ENCODE peak calls at places on chromosomes 6 and 20, in ten cellular contexts. One of them, this sample, is unnamed.

GRCh38 chr6:1715336-1715735 is 105.6 kb downstream of the FOXC1 start:
- DNase-seq in AG04450: no peak
- DNase-seq in heart left ventricle: no peak
- DNase-seq in activated effector memory CD4-positive, alpha-beta T cell treated with anti-CD3 and anti-CD28 coated beads, Interleukin-2, amount 50 U/mL, for 16 hours: no peak
- DNase-seq in stimulated activated CD4-positive, alpha-beta T cell treated with anti-CD3 and anti-CD28 coated beads, Interleukin-12 subunit alpha, Interleukin-12 subunit beta, amount 100 ng/mL, for 48 hours: no peak
- DNase-seq in stimulated activated CD8-positive, alpha-beta memory T cell treated with anti-CD3 and anti-CD28 coated beads, Interleukin-4, amount 100 ng/mL, for 24 hours: no peak
- DNase-seq in RWPE1: no peak
- DNase-seq in colonic mucosa: no peak
- DNase-seq in EL: no peak
- DNase-seq in NCI-H774: no peak
- DNase-seq in this sample: no peak

GRCh38 chr6:14517536-14518105 is 400.0 kb downstream of the CD83 start:
- DNase-seq in AG04450: no peak
- DNase-seq in heart left ventricle: no peak
- DNase-seq in NCI-H774: no peak
- DNase-seq in colonic mucosa: no peak
- DNase-seq in EL: no peak
- DNase-seq in activated effector memory CD4-positive, alpha-beta T cell treated with anti-CD3 and anti-CD28 coated beads, Interleukin-2, amount 50 U/mL, for 16 hours: no peak
- DNase-seq in RWPE1: no peak
- DNase-seq in stimulated activated CD4-positive, alpha-beta T cell treated with anti-CD3 and anti-CD28 coated beads, Interleukin-12 subunit alpha, Interleukin-12 subunit beta, amount 100 ng/mL, for 48 hours: no peak
- DNase-seq in stimulated activated CD8-positive, alpha-beta memory T cell treated with anti-CD3 and anti-CD28 coated beads, Interleukin-4, amount 100 ng/mL, for 24 hours: no peak
- DNase-seq in this sample: no peak

GRCh38 chr6:2378891-2379652 is 133.7 kb upstream of the GMDS start:
- DNase-seq in AG04450: no peak
- DNase-seq in stimulated activated CD8-positive, alpha-beta memory T cell treated with anti-CD3 and anti-CD28 coated beads, Interleukin-4, amount 100 ng/mL, for 24 hours: no peak
- DNase-seq in colonic mucosa: no peak
- DNase-seq in activated effector memory CD4-positive, alpha-beta T cell treated with anti-CD3 and anti-CD28 coated beads, Interleukin-2, amount 50 U/mL, for 16 hours: no peak
- DNase-seq in heart left ventricle: no peak
- DNase-seq in stimulated activated CD4-positive, alpha-beta T cell treated with anti-CD3 and anti-CD28 coated beads, Interleukin-12 subunit alpha, Interleukin-12 subunit beta, amount 100 ng/mL, for 48 hours: no peak
- DNase-seq in NCI-H774: no peak
- DNase-seq in RWPE1: peak; percentile 28
- DNase-seq in EL: peak; percentile 69
- DNase-seq in this sample: no peak

GRCh38 chr6:89454300-89454699 is 21.3 kb downstream of the ANKRD6 start:
- DNase-seq in stimulated activated CD8-positive, alpha-beta memory T cell treated with anti-CD3 and anti-CD28 coated beads, Interleukin-4, amount 100 ng/mL, for 24 hours: no peak
- DNase-seq in stimulated activated CD4-positive, alpha-beta T cell treated with anti-CD3 and anti-CD28 coated beads, Interleukin-12 subunit alpha, Interleukin-12 subunit beta, amount 100 ng/mL, for 48 hours: no peak
- DNase-seq in AG04450: no peak
- DNase-seq in RWPE1: no peak
- DNase-seq in colonic mucosa: no peak
- DNase-seq in NCI-H774: no peak
- DNase-seq in heart left ventricle: no peak
- DNase-seq in EL: no peak
- DNase-seq in activated effector memory CD4-positive, alpha-beta T cell treated with anti-CD3 and anti-CD28 coated beads, Interleukin-2, amount 50 U/mL, for 16 hours: no peak
- DNase-seq in this sample: no peak

GRCh38 chr6:34246563-34247391 is 2.0 kb downstream of the SMIM29 start:
- DNase-seq in colonic mucosa: peak; percentile 42
- DNase-seq in stimulated activated CD8-positive, alpha-beta memory T cell treated with anti-CD3 and anti-CD28 coated beads, Interleukin-4, amount 100 ng/mL, for 24 hours: peak; percentile 46
- DNase-seq in stimulated activated CD4-positive, alpha-beta T cell treated with anti-CD3 and anti-CD28 coated beads, Interleukin-12 subunit alpha, Interleukin-12 subunit beta, amount 100 ng/mL, for 48 hours: no peak
- DNase-seq in RWPE1: no peak
- DNase-seq in NCI-H774: no peak
- DNase-seq in heart left ventricle: peak; percentile 56
- DNase-seq in AG04450: no peak
- DNase-seq in activated effector memory CD4-positive, alpha-beta T cell treated with anti-CD3 and anti-CD28 coated beads, Interleukin-2, amount 50 U/mL, for 16 hours: peak; percentile 82
- DNase-seq in EL: peak; percentile 69
- DNase-seq in this sample: no peak

GRCh38 chr6:140811642-140812041 is 1321.1 kb upstream of the GJE1 start:
- DNase-seq in RWPE1: no peak
- DNase-seq in stimulated activated CD8-positive, alpha-beta memory T cell treated with anti-CD3 and anti-CD28 coated beads, Interleukin-4, amount 100 ng/mL, for 24 hours: no peak
- DNase-seq in colonic mucosa: no peak
- DNase-seq in heart left ventricle: no peak
- DNase-seq in AG04450: no peak
- DNase-seq in EL: no peak
- DNase-seq in activated effector memory CD4-positive, alpha-beta T cell treated with anti-CD3 and anti-CD28 coated beads, Interleukin-2, amount 50 U/mL, for 16 hours: no peak
- DNase-seq in NCI-H774: no peak
- DNase-seq in stimulated activated CD4-positive, alpha-beta T cell treated with anti-CD3 and anti-CD28 coated beads, Interleukin-12 subunit alpha, Interleukin-12 subunit beta, amount 100 ng/mL, for 48 hours: no peak
- DNase-seq in this sample: no peak

GRCh38 chr20:62347151-62347404 is 20.0 kb downstream of the LAMA5 start:
- DNase-seq in EL: no peak
- DNase-seq in RWPE1: no peak
- DNase-seq in NCI-H774: no peak
- DNase-seq in colonic mucosa: no peak
- DNase-seq in heart left ventricle: no peak
- DNase-seq in activated effector memory CD4-positive, alpha-beta T cell treated with anti-CD3 and anti-CD28 coated beads, Interleukin-2, amount 50 U/mL, for 16 hours: no peak
- DNase-seq in stimulated activated CD8-positive, alpha-beta memory T cell treated with anti-CD3 and anti-CD28 coated beads, Interleukin-4, amount 100 ng/mL, for 24 hours: no peak
- DNase-seq in stimulated activated CD4-positive, alpha-beta T cell treated with anti-CD3 and anti-CD28 coated beads, Interleukin-12 subunit alpha, Interleukin-12 subunit beta, amount 100 ng/mL, for 48 hours: no peak
- DNase-seq in AG04450: no peak
- DNase-seq in this sample: no peak

GRCh38 chr20:47453167-47453782 is 48.4 kb upstream of the NCOA3 start:
- DNase-seq in AG04450: peak; percentile 68
- DNase-seq in colonic mucosa: no peak
- DNase-seq in NCI-H774: no peak
- DNase-seq in stimulated activated CD4-positive, alpha-beta T cell treated with anti-CD3 and anti-CD28 coated beads, Interleukin-12 subunit alpha, Interleukin-12 subunit beta, amount 100 ng/mL, for 48 hours: peak; percentile 45
- DNase-seq in heart left ventricle: no peak
- DNase-seq in activated effector memory CD4-positive, alpha-beta T cell treated with anti-CD3 and anti-CD28 coated beads, Interleukin-2, amount 50 U/mL, for 16 hours: peak; percentile 67
- DNase-seq in stimulated activated CD8-positive, alpha-beta memory T cell treated with anti-CD3 and anti-CD28 coated beads, Interleukin-4, amount 100 ng/mL, for 24 hours: peak; percentile 26
- DNase-seq in EL: peak; percentile 96
- DNase-seq in RWPE1: peak; percentile 86
- DNase-seq in this sample: peak; percentile 76

GRCh38 chr6:151325075-151326050 is 66.0 kb downstream of the ZBTB2 start:
- DNase-seq in stimulated activated CD8-positive, alpha-beta memory T cell treated with anti-CD3 and anti-CD28 coated beads, Interleukin-4, amount 100 ng/mL, for 24 hours: no peak
- DNase-seq in NCI-H774: peak; percentile 73
- DNase-seq in EL: peak; percentile 87
- DNase-seq in RWPE1: peak; percentile 32
- DNase-seq in activated effector memory CD4-positive, alpha-beta T cell treated with anti-CD3 and anti-CD28 coated beads, Interleukin-2, amount 50 U/mL, for 16 hours: peak; percentile 64
- DNase-seq in stimulated activated CD4-positive, alpha-beta T cell treated with anti-CD3 and anti-CD28 coated beads, Interleukin-12 subunit alpha, Interleukin-12 subunit beta, amount 100 ng/mL, for 48 hours: no peak
- DNase-seq in AG04450: no peak
- DNase-seq in colonic mucosa: peak; percentile 55
- DNase-seq in heart left ventricle: peak; percentile 73
- DNase-seq in this sample: no peak

GRCh38 chr6:158361961-158362634 is 49.8 kb downstream of the TULP4 start:
- DNase-seq in heart left ventricle: no peak
- DNase-seq in stimulated activated CD4-positive, alpha-beta T cell treated with anti-CD3 and anti-CD28 coated beads, Interleukin-12 subunit alpha, Interleukin-12 subunit beta, amount 100 ng/mL, for 48 hours: no peak
- DNase-seq in EL: no peak
- DNase-seq in stimulated activated CD8-positive, alpha-beta memory T cell treated with anti-CD3 and anti-CD28 coated beads, Interleukin-4, amount 100 ng/mL, for 24 hours: no peak
- DNase-seq in AG04450: no peak
- DNase-seq in NCI-H774: no peak
- DNase-seq in colonic mucosa: no peak
- DNase-seq in activated effector memory CD4-positive, alpha-beta T cell treated with anti-CD3 and anti-CD28 coated beads, Interleukin-2, amount 50 U/mL, for 16 hours: no peak
- DNase-seq in RWPE1: no peak
- DNase-seq in this sample: no peak

GRCh38 chr6:68497927-68498326 is 137.2 kb upstream of the ADGRB3 start:
- DNase-seq in AG04450: no peak
- DNase-seq in stimulated activated CD8-positive, alpha-beta memory T cell treated with anti-CD3 and anti-CD28 coated beads, Interleukin-4, amount 100 ng/mL, for 24 hours: no peak
- DNase-seq in EL: no peak
- DNase-seq in colonic mucosa: no peak
- DNase-seq in NCI-H774: no peak
- DNase-seq in stimulated activated CD4-positive, alpha-beta T cell treated with anti-CD3 and anti-CD28 coated beads, Interleukin-12 subunit alpha, Interleukin-12 subunit beta, amount 100 ng/mL, for 48 hours: no peak
- DNase-seq in activated effector memory CD4-positive, alpha-beta T cell treated with anti-CD3 and anti-CD28 coated beads, Interleukin-2, amount 50 U/mL, for 16 hours: no peak
- DNase-seq in RWPE1: no peak
- DNase-seq in heart left ventricle: no peak
- DNase-seq in this sample: peak; percentile 58

GRCh38 chr6:141610741-141611140 is 522.0 kb upstream of the GJE1 start:
- DNase-seq in AG04450: no peak
- DNase-seq in activated effector memory CD4-positive, alpha-beta T cell treated with anti-CD3 and anti-CD28 coated beads, Interleukin-2, amount 50 U/mL, for 16 hours: no peak
- DNase-seq in colonic mucosa: no peak
- DNase-seq in stimulated activated CD4-positive, alpha-beta T cell treated with anti-CD3 and anti-CD28 coated beads, Interleukin-12 subunit alpha, Interleukin-12 subunit beta, amount 100 ng/mL, for 48 hours: no peak
- DNase-seq in RWPE1: peak; percentile 4
- DNase-seq in NCI-H774: no peak
- DNase-seq in stimulated activated CD8-positive, alpha-beta memory T cell treated with anti-CD3 and anti-CD28 coated beads, Interleukin-4, amount 100 ng/mL, for 24 hours: no peak
- DNase-seq in heart left ventricle: no peak
- DNase-seq in EL: peak; percentile 15
- DNase-seq in this sample: peak; percentile 23

GRCh38 chr6:162123797-162124196 is 603.8 kb downstream of the PRKN start:
- DNase-seq in AG04450: no peak
- DNase-seq in RWPE1: no peak
- DNase-seq in heart left ventricle: peak; percentile 28
- DNase-seq in activated effector memory CD4-positive, alpha-beta T cell treated with anti-CD3 and anti-CD28 coated beads, Interleukin-2, amount 50 U/mL, for 16 hours: no peak
- DNase-seq in stimulated activated CD4-positive, alpha-beta T cell treated with anti-CD3 and anti-CD28 coated beads, Interleukin-12 subunit alpha, Interleukin-12 subunit beta, amount 100 ng/mL, for 48 hours: no peak
- DNase-seq in NCI-H774: no peak
- DNase-seq in colonic mucosa: no peak
- DNase-seq in stimulated activated CD8-positive, alpha-beta memory T cell treated with anti-CD3 and anti-CD28 coated beads, Interleukin-4, amount 100 ng/mL, for 24 hours: no peak
- DNase-seq in EL: no peak
- DNase-seq in this sample: no peak

GRCh38 chr20:52340036-52340634 is 148.6 kb upstream of the ZFP64 start:
- DNase-seq in stimulated activated CD8-positive, alpha-beta memory T cell treated with anti-CD3 and anti-CD28 coated beads, Interleukin-4, amount 100 ng/mL, for 24 hours: no peak
- DNase-seq in colonic mucosa: no peak
- DNase-seq in NCI-H774: no peak
- DNase-seq in activated effector memory CD4-positive, alpha-beta T cell treated with anti-CD3 and anti-CD28 coated beads, Interleukin-2, amount 50 U/mL, for 16 hours: no peak
- DNase-seq in AG04450: no peak
- DNase-seq in EL: peak; percentile 6
- DNase-seq in stimulated activated CD4-positive, alpha-beta T cell treated with anti-CD3 and anti-CD28 coated beads, Interleukin-12 subunit alpha, Interleukin-12 subunit beta, amount 100 ng/mL, for 48 hours: no peak
- DNase-seq in heart left ventricle: no peak
- DNase-seq in RWPE1: no peak
- DNase-seq in this sample: no peak

GRCh38 chr6:89310929-89311328 is 4.2 kb downstream of the GABRR2 start:
- DNase-seq in colonic mucosa: no peak
- DNase-seq in stimulated activated CD8-positive, alpha-beta memory T cell treated with anti-CD3 and anti-CD28 coated beads, Interleukin-4, amount 100 ng/mL, for 24 hours: no peak
- DNase-seq in heart left ventricle: no peak
- DNase-seq in AG04450: no peak
- DNase-seq in NCI-H774: no peak
- DNase-seq in RWPE1: peak; percentile 39
- DNase-seq in activated effector memory CD4-positive, alpha-beta T cell treated with anti-CD3 and anti-CD28 coated beads, Interleukin-2, amount 50 U/mL, for 16 hours: no peak
- DNase-seq in stimulated activated CD4-positive, alpha-beta T cell treated with anti-CD3 and anti-CD28 coated beads, Interleukin-12 subunit alpha, Interleukin-12 subunit beta, amount 100 ng/mL, for 48 hours: no peak
- DNase-seq in EL: peak; percentile 91
- DNase-seq in this sample: no peak

GRCh38 chr6:101663099-101663498 is 269.6 kb downstream of the GRIK2 start:
- DNase-seq in heart left ventricle: no peak
- DNase-seq in EL: no peak
- DNase-seq in AG04450: no peak
- DNase-seq in RWPE1: no peak
- DNase-seq in colonic mucosa: no peak
- DNase-seq in stimulated activated CD8-positive, alpha-beta memory T cell treated with anti-CD3 and anti-CD28 coated beads, Interleukin-4, amount 100 ng/mL, for 24 hours: no peak
- DNase-seq in stimulated activated CD4-positive, alpha-beta T cell treated with anti-CD3 and anti-CD28 coated beads, Interleukin-12 subunit alpha, Interleukin-12 subunit beta, amount 100 ng/mL, for 48 hours: no peak
- DNase-seq in NCI-H774: peak; percentile 58
- DNase-seq in activated effector memory CD4-positive, alpha-beta T cell treated with anti-CD3 and anti-CD28 coated beads, Interleukin-2, amount 50 U/mL, for 16 hours: no peak
- DNase-seq in this sample: no peak

GRCh38 chr6:168239374-168239773 is 80.2 kb downstream of the DACT2 start:
- DNase-seq in AG04450: no peak
- DNase-seq in NCI-H774: no peak
- DNase-seq in stimulated activated CD4-positive, alpha-beta T cell treated with anti-CD3 and anti-CD28 coated beads, Interleukin-12 subunit alpha, Interleukin-12 subunit beta, amount 100 ng/mL, for 48 hours: no peak
- DNase-seq in activated effector memory CD4-positive, alpha-beta T cell treated with anti-CD3 and anti-CD28 coated beads, Interleukin-2, amount 50 U/mL, for 16 hours: no peak
- DNase-seq in RWPE1: no peak
- DNase-seq in colonic mucosa: no peak
- DNase-seq in heart left ventricle: no peak
- DNase-seq in EL: peak; percentile 13
- DNase-seq in stimulated activated CD8-positive, alpha-beta memory T cell treated with anti-CD3 and anti-CD28 coated beads, Interleukin-4, amount 100 ng/mL, for 24 hours: no peak
- DNase-seq in this sample: no peak

GRCh38 chr20:45987108-45987780 is 15.2 kb upstream of the ZNF335 start:
- DNase-seq in RWPE1: peak; percentile 88
- DNase-seq in NCI-H774: peak; percentile 45
- DNase-seq in colonic mucosa: peak; percentile 72
- DNase-seq in heart left ventricle: peak; percentile 73
- DNase-seq in EL: peak; percentile 66
- DNase-seq in stimulated activated CD8-positive, alpha-beta memory T cell treated with anti-CD3 and anti-CD28 coated beads, Interleukin-4, amount 100 ng/mL, for 24 hours: peak; percentile 72
- DNase-seq in activated effector memory CD4-positive, alpha-beta T cell treated with anti-CD3 and anti-CD28 coated beads, Interleukin-2, amount 50 U/mL, for 16 hours: peak; percentile 92
- DNase-seq in stimulated activated CD4-positive, alpha-beta T cell treated with anti-CD3 and anti-CD28 coated beads, Interleukin-12 subunit alpha, Interleukin-12 subunit beta, amount 100 ng/mL, for 48 hours: peak; percentile 78
- DNase-seq in AG04450: no peak
- DNase-seq in this sample: no peak

GRCh38 chr6:27280064-27280539 is 32.0 kb downstream of the POM121L2 start:
- DNase-seq in stimulated activated CD8-positive, alpha-beta memory T cell treated with anti-CD3 and anti-CD28 coated beads, Interleukin-4, amount 100 ng/mL, for 24 hours: peak; percentile 3
- DNase-seq in colonic mucosa: peak; percentile 43
- DNase-seq in activated effector memory CD4-positive, alpha-beta T cell treated with anti-CD3 and anti-CD28 coated beads, Interleukin-2, amount 50 U/mL, for 16 hours: no peak
- DNase-seq in NCI-H774: peak; percentile 29
- DNase-seq in AG04450: peak; percentile 13
- DNase-seq in RWPE1: no peak
- DNase-seq in stimulated activated CD4-positive, alpha-beta T cell treated with anti-CD3 and anti-CD28 coated beads, Interleukin-12 subunit alpha, Interleukin-12 subunit beta, amount 100 ng/mL, for 48 hours: no peak
- DNase-seq in heart left ventricle: no peak
- DNase-seq in EL: peak; percentile 73
- DNase-seq in this sample: no peak

This sample was measured in non-pigmented ciliary epithelial cell.